ENCODE peak calls at places on chromosomes 3 and 15, in four cellular contexts. N, T, F and M are unnamed samples.

GRCh38 chr3:117553461-117553860 is 843.9 kb downstream of the TUSC7 start:
- DNase-seq in F (no peak), N (no peak), T (no peak), M (peak)

GRCh38 chr3:195872800-195873199 is 35.6 kb downstream of the TNK2 start:
- DNase-seq in F (peak), T (no peak), N (no peak), M (no peak)

GRCh38 chr15:75339531-75340240 is 3.8 kb downstream of the COMMD4 start:
- DNase-seq in N (no peak), F (no peak), T (no peak), M (no peak)

GRCh38 chr3:159947220-159947619 is 41.4 kb upstream of the IL12A start:
- DNase-seq in F (no peak), N (no peak), T (no peak), M (no peak)

GRCh38 chr3:113287818-113288648 is 76.7 kb downstream of the BOC start:
- DNase-seq in F (peak), T (peak), N (peak), M (peak)

GRCh38 chr3:156479574-156479973 is 75.3 kb downstream of the SSR3 start:
- DNase-seq in N (no peak), F (no peak), T (no peak), M (no peak)

GRCh38 chr15:39593071-39594055 is 12.5 kb downstream of the THBS1 start:
- DNase-seq in F (no peak), N (no peak), T (no peak), M (no peak)

GRCh38 chr3:11498646-11499045 is 145.1 kb downstream of the VGLL4 start:
- DNase-seq in N (no peak), T (no peak), F (peak), M (peak)

GRCh38 chr3:193214445-193214844 is 26.6 kb upstream of the PLAAT1 start:
- DNase-seq in N (no peak), F (no peak), T (no peak), M (no peak)

GRCh38 chr15:65791335-65792129 is 561 bp downstream of the DENND4A start:
- DNase-seq in F (peak), N (no peak), T (peak), M (peak)

GRCh38 chr3:21722768-21723167 is 28.2 kb downstream of the ZNF385D start:
- DNase-seq in N (no peak), T (no peak), F (no peak), M (no peak)